ENCODE peak calls at places on chromosomes 12 and 14, in six cellular contexts. X is astrocyte, D is pancreas, V is psoas muscle, C is thyroid gland, W is cardiac muscle cell. F is an unnamed sample.

GRCh38 chr14:38867561-38868150 is 235.4 kb downstream of the SEC23A start:
- DNase-seq in X (peak), C (peak), W (peak), D (peak), V (peak), F (no peak)

GRCh38 chr12:75632452-75632851 is 121.0 kb upstream of the KRR1 start:
- DNase-seq in V (no peak), W (no peak), C (no peak), D (no peak), X (no peak), F (no peak)

GRCh38 chr12:80183939-80184338 is 84.6 kb downstream of the OTOGL start:
- DNase-seq in C (no peak), D (no peak), W (no peak), X (no peak), V (no peak), F (no peak)

GRCh38 chr12:111685322-111685810 is 390 bp downstream of the BRAP start:
- DNase-seq in W (no peak), X (no peak), V (no peak), C (no peak), D (no peak), F (no peak)

GRCh38 chr14:87013583-87013982 is 979.4 kb downstream of the GALC start:
- DNase-seq in C (no peak), V (no peak), D (no peak), X (peak), W (no peak), F (no peak)

GRCh38 chr12:26524862-26525465 is 308.0 kb downstream of the ITPR2 start:
- DNase-seq in C (no peak), X (no peak), W (no peak), D (no peak), V (no peak), F (no peak)

GRCh38 chr12:132390287-132391076 is 61.1 kb upstream of the GALNT9 start:
- DNase-seq in C (no peak), W (no peak), V (no peak), X (no peak), D (no peak), F (peak)

GRCh38 chr12:71664411-71665108 is 459 bp downstream of the THAP2 start:
- DNase-seq in W (no peak), X (peak), D (no peak), C (no peak), V (no peak), F (no peak)

GRCh38 chr14:52266179-52266578 is 1.3 kb upstream of the PTGDR start:
- DNase-seq in D (peak), V (peak), C (peak), W (no peak), X (peak), F (no peak)

GRCh38 chr12:3897400-3897910 is 24.3 kb upstream of the PARP11 start:
- DNase-seq in D (no peak), X (no peak), C (no peak), W (no peak), V (no peak), F (no peak)

GRCh38 chr14:52067873-52068740 is 752 bp downstream of the NID2 start:
- DNase-seq in V (peak), W (peak), D (peak), C (peak), X (peak), F (no peak)

GRCh38 chr12:14256555-14257169 is 108.8 kb upstream of the ATF7IP start:
- DNase-seq in X (peak), C (peak), D (peak), V (peak), W (peak), F (no peak)

GRCh38 chr14:39766397-39767000 is 334.3 kb upstream of the FBXO33 start:
- DNase-seq in C (no peak), V (no peak), W (no peak), D (no peak), X (no peak), F (no peak)

GRCh38 chr14:56487761-56488160 is 91.8 kb upstream of the TMEM260 start:
- DNase-seq in W (no peak), D (no peak), C (no peak), V (no peak), X (peak), F (no peak)

GRCh38 chr14:63764103-63764502 is 36.2 kb upstream of the SGPP1 start:
- DNase-seq in D (no peak), X (no peak), C (no peak), W (no peak), V (no peak), F (no peak)

GRCh38 chr12:47507221-47507620 is 198.6 kb downstream of the RPAP3 start:
- DNase-seq in C (no peak), D (no peak), X (peak), W (no peak), V (no peak), F (no peak)

GRCh38 chr14:28765169-28765906 is 1.2 kb upstream of the FOXG1 start:
- DNase-seq in D (no peak), X (no peak), V (no peak), W (no peak), C (no peak), F (no peak)

GRCh38 chr12:48601013-48601756 is 31.3 kb upstream of the LALBA start:
- DNase-seq in C (no peak), D (no peak), X (peak), V (no peak), W (no peak), F (no peak)

GRCh38 chr12:105561981-105562726 is 231.7 kb downstream of the C12orf75 start:
- DNase-seq in D (peak), W (peak), X (peak), C (no peak), V (peak), F (peak)

GRCh38 chr12:74641262-74641661 is 103.6 kb downstream of the ATXN7L3B start:
- DNase-seq in D (no peak), X (no peak), V (no peak), W (no peak), C (no peak), F (no peak)

GRCh38 chr14:90522585-90523191 is 125.9 kb downstream of the CALM1 start:
- DNase-seq in C (peak), X (peak), D (no peak), W (no peak), V (peak), F (no peak)

GRCh38 chr12:17062296-17063061 is 456.5 kb upstream of the LMO3 start:
- DNase-seq in X (no peak), D (no peak), V (no peak), W (no peak), C (no peak), F (no peak)

GRCh38 chr14:94596361-94596760 is 15.1 kb downstream of the SERPINA5 start:
- DNase-seq in X (no peak), D (no peak), V (no peak), C (no peak), W (no peak), F (no peak)

GRCh38 chr14:74478996-74479635 is 14.0 kb downstream of the NPC2 start:
- DNase-seq in C (no peak), X (no peak), D (no peak), W (peak), V (no peak), F (no peak)

GRCh38 chr12:102963796-102964195 is 6.3 kb downstream of the ASCL1 start:
- DNase-seq in C (no peak), W (no peak), V (no peak), X (no peak), D (no peak), F (no peak)
- H3K4me3 ChIP-seq in C (no peak), W (no peak), V (no peak), X (no peak), D (no peak), F (no peak)

DNA sequence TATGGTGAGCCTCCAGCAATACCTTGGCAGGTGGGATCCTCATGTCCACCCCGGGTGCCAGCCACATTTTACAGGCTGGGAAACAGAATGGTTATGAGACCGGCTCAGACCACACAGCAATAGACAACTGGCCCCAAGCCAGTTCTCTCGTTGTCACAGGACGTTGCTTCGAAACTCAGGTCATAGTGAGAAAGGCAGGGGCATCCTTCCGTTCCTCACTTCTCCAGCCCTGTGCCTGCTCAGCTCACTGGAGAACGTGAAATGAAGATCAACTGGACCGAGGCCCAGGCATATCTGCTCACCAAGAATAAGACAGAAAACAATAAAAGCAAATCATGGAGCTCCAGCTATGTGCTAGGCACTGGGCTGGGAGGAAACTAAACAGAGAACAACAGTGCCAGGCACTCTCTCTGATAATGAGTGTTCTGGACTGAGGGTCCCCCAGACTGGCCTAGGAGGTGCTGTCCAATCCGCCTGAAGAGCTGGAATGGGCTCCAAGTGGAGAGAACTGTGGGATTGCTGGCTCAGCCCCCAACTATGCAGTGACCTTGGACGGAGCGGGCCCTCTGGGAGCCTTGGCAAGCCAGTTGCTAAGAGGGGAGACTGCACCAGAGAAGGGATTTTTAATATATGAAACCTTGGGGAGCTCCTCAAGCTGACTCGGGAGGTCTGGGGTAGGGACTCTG is 18.8 kb upstream of the FAIM2 start:
- DNase-seq in X (no peak), V (peak), W (no peak), C (no peak), D (no peak), F (no peak)
- H3K27ac ChIP-seq in X (no peak), V (no peak), W (no peak), C (no peak), D (no peak), F (no peak)

GRCh38 chr14:93231129-93231979 is 24.3 kb downstream of the UBR7 start:
- DNase-seq in X (peak), D (no peak), V (no peak), W (no peak), C (no peak), F (no peak)
- H3K4me3 ChIP-seq in X (peak), D (peak), V (peak), W (no peak), C (no peak), F (peak)

DNA sequence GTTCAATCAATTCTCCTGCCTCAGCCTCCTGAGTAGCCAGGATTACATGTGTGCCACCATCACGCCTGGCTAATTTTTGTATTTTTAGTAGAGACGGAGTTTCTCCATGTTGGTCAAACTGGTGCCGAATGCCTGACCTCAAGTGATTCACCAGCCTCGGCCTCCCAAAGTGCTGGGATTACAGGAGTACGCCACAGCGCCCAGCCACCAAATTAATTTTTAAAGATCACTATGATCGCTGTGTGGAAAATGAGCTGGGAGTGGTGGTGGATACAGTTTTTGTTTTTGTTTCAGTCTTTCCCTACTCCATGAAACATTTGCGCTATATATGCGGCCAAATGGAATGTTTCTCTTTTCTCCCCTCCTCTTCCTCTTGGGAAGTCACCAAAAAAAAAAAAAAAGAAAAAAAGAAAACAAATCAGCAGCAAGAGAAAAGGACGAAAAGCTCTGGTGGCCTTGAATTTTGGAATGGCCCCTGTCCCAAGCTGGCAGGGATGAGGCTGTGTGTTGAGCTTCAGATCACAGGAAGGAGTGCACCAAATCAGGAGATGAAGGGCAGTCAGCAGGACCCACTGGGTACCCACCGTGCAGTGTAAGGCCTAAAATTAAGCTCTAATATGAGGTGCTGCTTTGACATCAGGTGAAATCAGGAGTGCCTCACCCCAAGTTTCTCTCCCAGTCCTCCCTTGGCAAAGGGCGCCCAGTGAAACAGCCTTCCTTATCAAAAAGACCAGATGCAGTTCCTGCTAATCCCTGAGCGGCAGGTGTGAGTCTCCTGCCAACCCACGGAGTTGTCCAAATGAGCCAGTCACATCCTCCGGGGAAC is 20.7 kb upstream of the P2RX4 start:
- DNase-seq in C (no peak), D (no peak), X (no peak), W (no peak), V (no peak), F (no peak)
- H3K27ac ChIP-seq in C (no peak), D (no peak), X (peak), W (no peak), V (no peak), F (peak)

GRCh38 chr14:99737956-99738667 is 54.0 kb downstream of the CYP46A1 start:
- DNase-seq in X (no peak), W (no peak), V (no peak), D (no peak), C (no peak), F (no peak)

GRCh38 chr14:99740411-99740810 is 52.8 kb upstream of the EML1 start:
- DNase-seq in C (no peak), V (no peak), X (no peak), W (no peak), D (no peak), F (no peak)

GRCh38 chr14:99736600-99737371 is 52.7 kb downstream of the CYP46A1 start:
- DNase-seq in W (peak), C (peak), X (no peak), V (no peak), D (no peak), F (peak)

GRCh38 chr14:99735189-99736135 is 51.4 kb downstream of the CYP46A1 start:
- DNase-seq in W (no peak), X (no peak), V (no peak), D (no peak), C (peak), F (peak)

DNA sequence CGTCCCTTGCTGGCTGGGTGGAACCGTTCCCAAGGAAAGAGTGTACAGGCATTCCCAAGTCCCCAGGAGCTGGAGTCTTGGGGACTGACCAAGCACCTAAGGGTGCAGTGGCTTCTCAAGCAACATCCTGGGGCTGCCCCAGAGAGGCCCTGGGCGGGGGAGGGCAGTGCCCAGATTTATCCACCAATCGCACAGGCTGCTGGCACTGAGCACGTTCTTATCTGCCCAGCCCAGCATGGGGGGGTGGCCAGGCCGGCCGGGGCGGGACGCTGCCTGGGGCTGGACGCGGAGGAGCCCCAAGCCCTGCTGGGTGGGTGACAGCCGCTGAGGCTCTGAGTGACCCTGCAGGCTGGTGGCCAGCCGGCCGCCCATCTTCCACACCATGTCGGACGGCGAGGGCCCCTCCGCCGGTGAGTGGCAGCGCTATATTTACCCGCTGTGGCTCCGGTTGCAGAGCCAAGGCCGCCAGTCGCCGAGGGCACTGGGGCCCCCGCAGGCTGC is 53.4 kb downstream of the CYP46A1 start:
- DNase-seq in V (peak), C (peak), W (peak), X (no peak), D (peak), F (no peak)
- H3K4me3 ChIP-seq in V (peak), C (peak), W (no peak), X (peak), D (peak), F (peak)

F was measured in RWPE2.